ENCODE peak calls at places on chromosomes 4 and X, in four cellular contexts. I is Panc1, S is left ventricle myocardium inferior, R is HFFc6. M is an unnamed sample.

GRCh38 chr4:27048350-27049100 is 187.9 kb downstream of the STIM2 start:
- DNase-seq in I (peak), S (no peak), R (peak), M (no peak)

GRCh38 chr4:176539785-176540175 is 220.0 kb downstream of the SPCS3 start:
- DNase-seq in I (no peak), S (no peak), R (peak), M (no peak)

GRCh38 chr4:113397114-113397701 is 347.8 kb downstream of the ANK2 start:
- DNase-seq in I (no peak), S (no peak), R (peak), M (no peak)

GRCh38 chr4:104938624-104939023 is 208.1 kb upstream of the TET2 start:
- DNase-seq in I (no peak), S (no peak), R (no peak), M (no peak)

GRCh38 chr4:184028571-184028996 is 123.5 kb downstream of the STOX2 start:
- DNase-seq in I (no peak), S (no peak), R (no peak), M (no peak)

GRCh38 chr4:130576218-130576617 is 1480.3 kb downstream of the C4orf33 start:
- DNase-seq in I (no peak), S (no peak), R (no peak), M (no peak)

GRCh38 chr4:4762909-4763814 is 96.3 kb upstream of the MSX1 start:
- DNase-seq in I (no peak), S (no peak), R (peak), M (no peak)

GRCh38 chr4:94995684-94996394 is 238.1 kb downstream of the BMPR1B start:
- DNase-seq in I (no peak), S (no peak), R (no peak), M (no peak)

DNA sequence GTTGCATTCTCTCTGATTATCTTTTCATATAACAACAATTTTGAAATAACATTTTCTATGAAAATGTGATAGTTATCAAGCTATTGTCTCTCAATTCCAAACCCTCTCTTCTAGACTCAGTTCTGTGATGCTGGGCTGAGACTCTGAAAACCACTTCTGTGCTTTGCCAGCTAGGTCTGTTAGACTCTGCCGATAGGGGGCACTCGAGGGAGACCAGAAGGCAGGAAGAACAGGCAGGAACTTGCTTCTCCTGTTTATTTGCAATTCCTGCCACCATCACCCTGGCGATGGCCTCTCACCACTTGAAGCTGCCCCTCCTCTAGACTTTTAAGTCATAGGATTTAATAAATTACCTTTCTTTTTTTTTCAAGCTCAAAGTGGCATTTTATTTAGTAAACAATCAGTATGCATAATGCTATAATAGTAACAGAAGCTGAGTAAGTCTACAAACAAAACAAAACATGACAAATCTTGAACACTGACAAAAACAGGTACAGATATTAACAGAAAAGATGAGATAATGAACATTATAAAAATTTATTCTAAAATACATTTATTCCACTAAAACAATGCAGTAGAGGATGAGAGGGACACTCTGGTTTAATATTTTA is 49.7 kb downstream of the RASL11B start:
- DNase-seq in I (peak), S (peak), R (peak), M (peak)
- TF ChIP-seq CTCF in I (peak), S (peak), R (peak), M (peak)

GRCh38 chrX:34915463-34916225 is 27.0 kb upstream of the FAM47B start:
- DNase-seq in I (no peak), S (no peak), R (no peak), M (no peak)

GRCh38 chrX:34917146-34917545 is 25.4 kb upstream of the FAM47B start:
- DNase-seq in I (no peak), S (no peak), R (no peak), M (no peak)

GRCh38 chrX:34918091-34918736 is 24.4 kb upstream of the FAM47B start:
- DNase-seq in I (no peak), S (no peak), R (peak), M (no peak)

DNA sequence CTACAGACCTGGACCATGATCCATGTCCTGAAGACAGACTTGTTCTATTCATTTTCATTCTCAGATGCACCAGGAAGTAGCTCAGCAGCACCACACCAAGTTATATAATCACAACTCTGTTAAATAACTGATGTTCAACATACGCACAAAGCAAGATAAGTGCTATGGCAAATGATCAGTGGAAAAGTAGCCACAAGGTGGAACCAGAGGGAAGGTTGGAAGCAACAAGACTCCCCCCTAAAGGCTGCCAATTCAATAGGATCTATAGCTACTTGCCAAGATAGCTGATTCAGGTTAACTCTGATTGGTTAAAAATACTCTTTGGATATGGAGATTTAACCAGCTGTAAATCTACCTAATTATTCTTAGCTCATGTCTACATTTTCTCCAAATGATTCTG is 23.7 kb upstream of the FAM47B start:
- DNase-seq in I (no peak), S (no peak), R (peak), M (no peak)
- TF ChIP-seq CTCF in I (peak), S (peak), R (peak), M (no peak)

GRCh38 chr4:148074462-148074861 is 342.6 kb downstream of the ARHGAP10 start:
- DNase-seq in I (no peak), S (no peak), R (no peak), M (no peak)
- TF ChIP-seq CTCF in I (no peak), S (no peak), R (no peak), M (no peak)

GRCh38 chr4:1052231-1052671 is 40.8 kb downstream of the FGFRL1 start:
- DNase-seq in I (no peak), S (no peak), R (no peak), M (no peak)

GRCh38 chr4:1049591-1049905 is 38.1 kb downstream of the FGFRL1 start:
- DNase-seq in I (no peak), S (peak), R (no peak), M (peak)

GRCh38 chr4:1051472-1051871 is 40.0 kb downstream of the FGFRL1 start:
- DNase-seq in I (no peak), S (no peak), R (no peak), M (no peak)

GRCh38 chr4:1048781-1049590 is 37.6 kb downstream of the FGFRL1 start:
- DNase-seq in I (no peak), S (peak), R (no peak), M (peak)

GRCh38 chr4:1050486-1051213 is 39.2 kb downstream of the FGFRL1 start:
- DNase-seq in I (no peak), S (peak), R (no peak), M (peak)
- TF ChIP-seq CTCF in I (no peak), S (no peak), R (no peak), M (no peak)

M was measured in CD14-positive monocyte.